ENCODE peak calls at places on chromosomes 12 and 14, in six cellular contexts. N is tibial nerve; D is heart left ventricle; O is CD8-positive, alpha-beta memory T cell; B is small intestine; E is stomach. S is an unnamed sample.
A peak's percentile ranks its signal among the peaks of the same experiment; 100 is the strongest.

GRCh38 chr12:30806989-30807694 is 52.4 kb upstream of the CAPRIN2 start:
- DNase-seq in N (no peak), D (no peak), O (peak; percentile 45), B (peak; percentile 59), E (peak; percentile 41), S (peak; percentile 27)

GRCh38 chr14:54343276-54344121 is 53.3 kb upstream of the CDKN3 start:
- DNase-seq in N (no peak), D (no peak), O (no peak), B (no peak), E (no peak), S (no peak)

GRCh38 chr14:102731101-102731870 is 46.0 kb upstream of the TRAF3 start:
- DNase-seq in N (no peak), D (no peak), O (no peak), B (no peak), E (no peak), S (no peak)

GRCh38 chr12:24921251-24922038 is 27.5 kb downstream of the BCAT1 start:
- DNase-seq in N (no peak), D (no peak), O (no peak), B (no peak), E (no peak), S (no peak)

GRCh38 chr14:74962493-74962892 is 7.1 kb upstream of the PGF start:
- DNase-seq in N (no peak), D (no peak), O (no peak), B (no peak), E (no peak), S (no peak)

GRCh38 chr12:42382013-42382696 is 56.2 kb downstream of the PPHLN1 start:
- DNase-seq in N (no peak), D (no peak), O (no peak), B (no peak), E (no peak), S (no peak)

GRCh38 chr12:60308366-60309000 is 712.7 kb downstream of the SLC16A7 start:
- DNase-seq in N (no peak), D (no peak), O (no peak), B (no peak), E (no peak), S (no peak)

GRCh38 chr12:101954681-101955080 is 77.3 kb downstream of the DRAM1 start:
- DNase-seq in N (no peak), D (no peak), O (no peak), B (no peak), E (no peak), S (no peak)

GRCh38 chr12:5900533-5901255 is 44.4 kb downstream of the ANO2 start:
- DNase-seq in N (no peak), D (no peak), O (no peak), B (no peak), E (no peak), S (no peak)

GRCh38 chr14:102316048-102316745 is 3.3 kb upstream of the ZNF839 start:
- DNase-seq in N (no peak), D (no peak), O (no peak), B (no peak), E (no peak), S (peak; percentile 42)

GRCh38 chr12:103596981-103597380 is 9.9 kb downstream of the STAB2 start:
- DNase-seq in N (no peak), D (no peak), O (no peak), B (no peak), E (no peak), S (no peak)

GRCh38 chr14:39247256-39247655 is 13.5 kb downstream of the MIA2 start:
- DNase-seq in N (no peak), D (no peak), O (no peak), B (no peak), E (no peak), S (no peak)

DNA sequence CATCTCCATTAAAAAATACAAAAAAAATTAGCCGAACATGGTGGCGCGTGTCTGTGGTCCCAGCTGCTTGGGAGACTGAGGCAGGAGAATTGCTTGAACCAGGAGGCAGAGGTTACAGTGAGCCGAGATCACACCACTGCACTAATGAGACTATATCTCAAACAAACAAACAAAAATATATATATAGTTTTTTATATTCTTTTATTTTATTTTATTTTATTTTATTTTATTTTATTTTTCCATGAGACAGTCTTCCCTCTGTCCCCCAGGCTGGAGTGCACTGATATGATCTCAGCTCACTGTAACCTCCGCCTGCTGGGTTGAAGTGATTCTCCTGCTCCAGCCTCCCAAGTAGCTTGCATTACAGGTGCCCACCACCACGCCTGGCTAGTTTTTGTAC is 79.5 kb downstream of the IRF2BPL start:
- DNase-seq in N (no peak), D (no peak), O (no peak), B (no peak), E (no peak), S (no peak)
- H3K4me1 ChIP-seq in N (peaks cover 62% of the 10 kb centered on the region), D (peaks cover 48% of the 10 kb centered on the region), O (peaks cover 25% of the 10 kb centered on the region), B (peaks cover 4% of the 10 kb centered on the region), E (peaks cover 37% of the 10 kb centered on the region), S (peaks cover 36% of the 10 kb centered on the region)

GRCh38 chr12:105206686-105207374 is 29.1 kb downstream of the APPL2 start:
- DNase-seq in N (no peak), D (no peak), O (no peak), B (no peak), E (no peak), S (no peak)
- H3K36me3 ChIP-seq in N (peaks cover 14% of the 10 kb centered on the region), D (peaks cover 99% of the 10 kb centered on the region), O (peaks cover 23% of the 10 kb centered on the region), B (peaks cover 36% of the 10 kb centered on the region), E (peaks cover 98% of the 10 kb centered on the region), S (peaks cover 75% of the 10 kb centered on the region)

DNA sequence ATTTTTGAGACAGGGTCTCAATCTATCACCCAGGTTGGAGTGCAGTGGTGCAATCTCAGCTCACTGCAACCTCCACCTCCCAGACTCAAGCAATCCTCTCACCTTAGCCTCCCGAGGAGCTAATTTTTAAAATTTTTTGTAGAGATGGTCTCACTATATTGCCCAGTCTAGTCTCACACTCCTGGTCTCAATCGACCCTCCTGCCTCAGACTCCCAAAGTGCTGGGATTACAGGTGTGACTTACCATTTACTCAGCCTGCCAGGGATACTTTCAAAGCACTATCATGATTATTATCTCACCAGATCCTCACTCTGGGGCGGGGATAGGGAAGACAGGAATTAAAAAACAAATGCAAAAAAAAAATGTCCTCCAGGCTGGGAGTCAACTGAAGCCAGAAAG is 74.1 kb downstream of the IRF2BPL start:
- DNase-seq in N (no peak), D (no peak), O (no peak), B (no peak), E (no peak), S (no peak)
- H3K4me1 ChIP-seq in N (peaks cover 78% of the 10 kb centered on the region), D (peaks cover 72% of the 10 kb centered on the region), O (peaks cover 41% of the 10 kb centered on the region), B (peaks cover 11% of the 10 kb centered on the region), E (peaks cover 55% of the 10 kb centered on the region), S (peaks cover 53% of the 10 kb centered on the region)

DNA sequence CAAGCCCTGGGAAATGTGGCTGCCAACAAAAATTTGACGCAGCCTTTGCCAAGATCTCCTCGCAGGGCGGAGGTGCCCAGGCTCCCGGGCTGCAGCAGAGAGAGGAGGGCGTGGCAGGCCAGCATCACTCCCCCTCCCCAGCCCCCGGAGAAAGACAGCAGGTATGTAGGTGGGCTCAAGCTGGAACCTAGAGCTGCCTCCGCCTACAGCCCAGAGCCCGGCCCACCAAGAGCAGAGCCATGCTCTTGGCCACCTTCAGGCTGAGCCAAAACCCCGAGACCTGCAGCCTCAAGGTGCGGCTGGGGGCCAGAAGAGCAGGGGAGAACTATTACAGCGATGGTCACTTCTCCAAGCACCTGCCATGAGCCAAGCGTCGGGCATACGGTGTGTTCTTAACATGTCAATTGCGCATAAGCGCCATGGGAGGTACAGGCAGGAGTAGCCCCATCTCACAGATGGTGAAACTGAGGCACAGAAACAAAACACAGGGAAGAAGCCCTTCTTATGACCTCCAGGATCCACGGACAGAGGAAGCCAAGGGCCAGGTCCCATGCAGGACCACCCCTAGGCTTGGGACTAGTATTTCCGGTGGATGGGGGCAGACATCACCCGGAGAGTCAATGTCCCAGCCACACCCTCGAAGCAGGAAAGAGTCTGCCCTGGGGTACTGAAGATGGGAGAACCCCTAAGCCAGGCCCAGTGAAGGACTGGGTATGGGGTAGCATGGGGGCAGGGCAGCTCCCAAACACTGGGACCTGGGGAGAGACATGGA is 109.0 kb downstream of the NCOR2 start:
- DNase-seq in N (no peak), D (no peak), O (no peak), B (no peak), E (no peak), S (no peak)
- H3K36me3 ChIP-seq in N (no peaks in the 10 kb centered on the region), D (peaks cover 55% of the 10 kb centered on the region), O (no peaks in the 10 kb centered on the region), B (no peaks in the 10 kb centered on the region), E (peaks cover 66% of the 10 kb centered on the region), S (no peaks in the 10 kb centered on the region)

GRCh38 chr12:120997448-120997847 is 18.8 kb downstream of the C12orf43 start:
- DNase-seq in N (no peak), D (no peak), O (no peak), B (no peak), E (no peak), S (no peak)
- H3K4me1 ChIP-seq in N (no peaks in the 10 kb centered on the region), D (peaks cover 6% of the 10 kb centered on the region), O (no peaks in the 10 kb centered on the region), B (no peaks in the 10 kb centered on the region), E (peaks cover 23% of the 10 kb centered on the region), S (no peaks in the 10 kb centered on the region)

GRCh38 chr12:132154941-132155770 is 10.9 kb downstream of the NOC4L start:
- DNase-seq in N (no peak), D (no peak), O (no peak), B (no peak), E (no peak), S (no peak)

GRCh38 chr12:132153501-132154340 is 9.5 kb downstream of the NOC4L start:
- DNase-seq in N (no peak), D (peak; percentile 58), O (peak; percentile 71), B (peak; percentile 62), E (peak; percentile 68), S (no peak)

GRCh38 chr12:132152921-132153321 is 8.7 kb downstream of the NOC4L start:
- DNase-seq in N (no peak), D (no peak), O (no peak), B (no peak), E (no peak), S (no peak)

GRCh38 chr12:132156145-132156709 is 12.0 kb downstream of the NOC4L start:
- DNase-seq in N (no peak), D (no peak), O (no peak), B (no peak), E (no peak), S (no peak)

GRCh38 chr12:132154341-132154761 is 10.1 kb downstream of the NOC4L start:
- DNase-seq in N (no peak), D (peak; percentile 22), O (no peak), B (peak; percentile 27), E (no peak), S (no peak)
- H3K36me3 ChIP-seq in N (peaks cover 7% of the 10 kb centered on the region), D (peaks cover 19% of the 10 kb centered on the region), O (peaks cover 12% of the 10 kb centered on the region), B (peaks cover 7% of the 10 kb centered on the region), E (peaks cover 41% of the 10 kb centered on the region), S (peaks cover 19% of the 10 kb centered on the region)

GRCh38 chr12:109868182-109869051 is 11.9 kb downstream of the GLTP start:
- DNase-seq in N (no peak), D (no peak), O (no peak), B (no peak), E (no peak), S (no peak)
- H3K4me1 ChIP-seq in N (peaks cover 66% of the 10 kb centered on the region), D (peaks cover 11% of the 10 kb centered on the region), O (peaks cover 14% of the 10 kb centered on the region), B (peaks cover 4% of the 10 kb centered on the region), E (peaks cover 20% of the 10 kb centered on the region), S (no peaks in the 10 kb centered on the region)

S was measured in gastrocnemius medialis.